ENCODE peak calls at places on chromosomes 6 and 20, in seven cellular contexts. B is body of pancreas, G is kidney, R is fibroblast of lung, U is psoas muscle, D is transverse colon, T is left ventricle myocardium inferior. K is an unnamed sample.

GRCh38 chr20:42837456-42837855 is 352.2 kb downstream of the PTPRT start:
- DNase-seq in B (no peak), G (no peak), R (no peak), U (no peak), D (no peak), T (no peak), K (no peak)

GRCh38 chr6:28220164-28221133 is 4.6 kb upstream of the ZSCAN9 start:
- DNase-seq in B (no peak), G (no peak), R (peak; percentile 47), U (no peak), D (no peak), T (no peak), K (no peak)

GRCh38 chr20:19817017-19817416 is 59.0 kb downstream of the RIN2 start:
- DNase-seq in B (no peak), G (no peak), R (peak; percentile 95), U (no peak), D (no peak), T (no peak), K (peak; percentile 78)

GRCh38 chr20:50467618-50468373 is 42.4 kb upstream of the PTPN1 start:
- DNase-seq in B (peak; percentile 37), G (no peak), R (peak; percentile 55), U (no peak), D (no peak), T (no peak), K (no peak)

GRCh38 chr20:19583532-19584175 is 174.4 kb upstream of the RIN2 start:
- DNase-seq in B (peak; percentile 71), G (peak; percentile 84), R (peak; percentile 5), U (peak; percentile 84), D (peak; percentile 70), T (peak; percentile 68), K (peak; percentile 61)

GRCh38 chr20:43722153-43722505 is 4.7 kb downstream of the GTSF1L start:
- DNase-seq in B (no peak), G (no peak), R (no peak), U (no peak), D (no peak), T (no peak), K (no peak)

GRCh38 chr6:114249522-114249921 is 93.3 kb downstream of the HS3ST5 start:
- DNase-seq in B (no peak), G (no peak), R (no peak), U (no peak), D (no peak), T (no peak), K (no peak)

GRCh38 chr6:44804016-44804415 is 416.5 kb downstream of the CDC5L start:
- DNase-seq in B (no peak), G (no peak), R (no peak), U (no peak), D (no peak), T (no peak), K (no peak)

GRCh38 chr6:131808460-131809269 is 845 bp downstream of the ENPP1 start:
- DNase-seq in B (no peak), G (no peak), R (no peak), U (no peak), D (no peak), T (no peak), K (no peak)

GRCh38 chr6:131811510-131811909 is 3.7 kb downstream of the ENPP1 start:
- DNase-seq in B (no peak), G (no peak), R (no peak), U (no peak), D (no peak), T (no peak), K (no peak)

GRCh38 chr6:131803007-131803769 is 4.6 kb upstream of the ENPP1 start:
- DNase-seq in B (no peak), G (no peak), R (no peak), U (no peak), D (no peak), T (no peak), K (no peak)

GRCh38 chr6:131807321-131807643 is 538 bp upstream of the ENPP1 start:
- DNase-seq in B (no peak), G (no peak), R (no peak), U (no peak), D (no peak), T (no peak), K (no peak)

DNA sequence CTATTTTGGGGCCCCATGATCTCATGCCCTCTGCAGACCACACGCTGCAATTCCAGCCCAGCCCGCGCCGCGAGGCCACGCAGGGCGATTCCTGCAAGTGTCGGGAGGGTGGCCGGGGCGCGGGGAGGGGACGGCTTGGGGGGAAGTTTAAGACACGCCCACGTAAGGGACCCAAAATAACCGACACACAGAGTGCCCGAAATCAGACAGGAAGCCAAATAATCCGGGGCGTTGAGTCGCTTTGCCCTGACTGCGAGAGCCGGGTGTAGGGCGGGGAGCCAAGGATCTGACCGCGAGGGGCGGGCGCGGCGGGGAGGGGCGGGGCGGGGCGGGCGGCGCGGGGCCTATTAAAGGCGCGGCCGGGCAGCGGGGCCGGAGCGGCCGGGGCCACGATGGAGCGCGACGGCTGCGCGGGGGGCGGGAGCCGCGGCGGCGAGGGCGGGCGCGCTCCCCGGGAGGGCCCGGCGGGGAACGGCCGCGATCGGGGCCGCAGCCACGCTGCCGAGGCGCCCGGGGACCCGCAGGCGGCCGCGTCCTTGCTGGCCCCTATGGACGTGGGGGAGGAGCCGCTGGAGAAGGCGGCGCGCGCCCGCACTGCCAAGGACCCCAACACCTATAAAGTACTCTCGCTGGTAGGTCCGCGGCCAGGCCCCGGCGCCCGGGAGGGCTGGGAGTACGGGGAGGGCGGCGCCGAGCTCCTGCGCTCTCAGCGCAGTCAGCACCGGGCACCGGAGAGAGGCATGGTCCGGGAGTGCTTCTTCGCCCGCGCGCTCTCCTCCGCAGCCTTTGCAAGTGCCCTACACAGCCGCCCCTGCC is at the start of gene ENPP1:
- DNase-seq in B (peak; percentile 84), G (peak; percentile 91), R (peak; percentile 69), U (peak; percentile 90), D (peak; percentile 69), T (peak; percentile 80), K (peak; percentile 90)
- TF ChIP-seq CTCF in B (peak; percentile 54), G (peak; percentile 33), R (no peak), U (peak; percentile 36), D (peak; percentile 32), T (peak; percentile 53), K (peak; percentile 45)

GRCh38 chr6:52497652-52498408 is 77.7 kb downstream of the EFHC1 start:
- DNase-seq in B (no peak), G (no peak), R (peak; percentile 64), U (no peak), D (peak; percentile 72), T (peak; percentile 46), K (no peak)
- H3K36me3 ChIP-seq in B (no peaks in the 10 kb centered on the region), G (no peaks in the 10 kb centered on the region), R (peaks cover 18% of the 10 kb centered on the region), U (no peaks in the 10 kb centered on the region), D (no peaks in the 10 kb centered on the region), T (peaks cover 22% of the 10 kb centered on the region), K (peaks cover 16% of the 10 kb centered on the region)

GRCh38 chr6:71387179-71387578 is 98.6 kb downstream of the OGFRL1 start:
- DNase-seq in B (no peak), G (no peak), R (peak; percentile 58), U (no peak), D (no peak), T (no peak), K (no peak)

GRCh38 chr6:71386215-71386614 is 97.6 kb downstream of the OGFRL1 start:
- DNase-seq in B (no peak), G (no peak), R (no peak), U (no peak), D (no peak), T (no peak), K (no peak)

GRCh38 chr6:71385111-71385822 is 96.7 kb downstream of the OGFRL1 start:
- DNase-seq in B (no peak), G (no peak), R (no peak), U (no peak), D (no peak), T (no peak), K (no peak)

GRCh38 chr6:71383476-71383875 is 94.9 kb downstream of the OGFRL1 start:
- DNase-seq in B (no peak), G (no peak), R (no peak), U (no peak), D (no peak), T (no peak), K (no peak)

DNA sequence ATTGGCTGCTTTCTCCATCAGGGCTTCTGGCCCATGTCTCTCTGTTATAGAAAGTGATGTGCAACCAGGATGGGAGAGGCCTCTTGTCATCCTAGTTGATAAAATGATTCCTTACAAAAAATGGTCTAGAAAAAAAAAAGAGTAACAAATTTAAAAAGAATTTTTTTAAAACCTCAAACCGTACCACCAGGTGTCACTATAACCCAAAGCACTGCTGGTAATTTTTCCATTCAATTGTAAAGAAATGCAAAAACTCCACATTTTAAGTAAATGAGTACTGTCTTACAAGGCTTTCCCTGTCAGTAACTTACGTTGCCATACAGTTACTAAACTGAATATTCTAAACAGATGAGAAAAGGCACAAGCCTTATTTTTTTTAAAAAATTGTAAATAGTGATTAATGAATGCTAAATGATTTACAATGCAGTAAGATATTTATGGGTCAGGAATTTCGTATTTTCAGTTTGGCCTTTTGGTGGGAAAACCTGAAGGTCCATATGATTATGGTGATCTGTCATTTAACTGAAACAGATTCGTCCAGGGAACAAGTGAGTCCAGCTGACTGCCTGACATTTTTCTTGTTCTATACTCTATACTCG is 95.4 kb downstream of the OGFRL1 start:
- DNase-seq in B (no peak), G (no peak), R (peak; percentile 49), U (no peak), D (no peak), T (no peak), K (no peak)
- TF ChIP-seq CTCF in B (peak; percentile 62), G (peak; percentile 27), R (peak; percentile 37), U (peak; percentile 80), D (peak; percentile 64), T (peak; percentile 72), K (peak; percentile 80)

GRCh38 chr6:43621078-43621835 is 7.8 kb downstream of the GTPBP2 start:
- DNase-seq in B (no peak), G (no peak), R (no peak), U (peak; percentile 46), D (no peak), T (no peak), K (no peak)

GRCh38 chr6:43621836-43622180 is 7.3 kb downstream of the GTPBP2 start:
- DNase-seq in B (no peak), G (no peak), R (no peak), U (peak; percentile 22), D (no peak), T (no peak), K (no peak)

GRCh38 chr6:43624786-43625288 is 4.2 kb downstream of the GTPBP2 start:
- DNase-seq in B (no peak), G (no peak), R (no peak), U (peak; percentile 31), D (no peak), T (no peak), K (no peak)

GRCh38 chr6:43622541-43622940 is 6.5 kb downstream of the GTPBP2 start:
- DNase-seq in B (no peak), G (no peak), R (no peak), U (peak; percentile 29), D (no peak), T (no peak), K (no peak)

DNA sequence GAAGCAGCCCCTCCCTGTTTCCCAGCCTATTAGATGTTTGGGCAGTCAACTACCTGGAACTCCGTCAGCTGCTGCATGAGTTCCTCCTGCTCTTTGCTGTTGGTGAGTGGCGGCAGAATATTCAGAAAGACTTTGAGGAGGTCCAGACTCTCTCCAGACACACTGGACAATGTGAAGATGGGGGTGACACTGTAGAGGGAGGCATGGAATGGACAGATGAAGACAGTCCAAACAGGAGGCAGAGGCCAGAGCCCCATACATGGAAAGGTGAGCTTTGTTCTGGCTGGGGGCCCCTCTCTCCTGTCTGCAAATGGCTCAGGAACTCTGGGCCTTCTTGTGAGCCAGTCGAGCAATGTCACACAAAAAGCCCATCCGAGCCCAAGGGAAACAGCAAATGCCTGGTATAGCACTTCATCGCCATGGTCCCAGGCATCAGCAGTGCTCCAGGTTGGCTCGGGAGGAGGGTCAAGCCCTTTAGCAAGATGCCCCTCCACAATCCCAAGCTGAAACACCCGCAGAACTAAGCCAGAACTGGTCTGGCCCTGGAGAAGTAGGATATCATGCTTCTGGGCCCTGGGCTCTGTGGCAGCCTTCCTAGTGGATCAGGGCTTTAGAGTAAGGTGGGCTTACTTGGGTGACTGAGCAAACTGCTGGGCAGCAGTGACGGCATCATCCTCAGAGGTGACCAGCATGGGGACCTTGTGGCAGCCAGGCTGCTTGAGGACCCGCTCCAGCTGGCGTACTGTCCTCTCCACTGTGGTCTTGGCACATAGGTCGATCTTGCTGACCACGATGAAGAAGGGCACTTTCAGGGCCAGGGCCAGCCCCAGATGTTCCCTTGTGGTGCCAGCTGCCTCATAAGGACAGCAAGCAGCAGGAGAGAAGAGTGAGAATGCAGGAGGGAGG is 4.9 kb downstream of the GTPBP2 start:
- DNase-seq in B (no peak), G (no peak), R (no peak), U (peak; percentile 51), D (no peak), T (no peak), K (no peak)
- H3K36me3 ChIP-seq in B (no peaks in the 10 kb centered on the region), G (peaks cover 33% of the 10 kb centered on the region), R (peaks cover 40% of the 10 kb centered on the region), U (peaks cover 23% of the 10 kb centered on the region), D (no peaks in the 10 kb centered on the region), T (peaks cover 68% of the 10 kb centered on the region), K (peaks cover 71% of the 10 kb centered on the region)